ENCODE peak calls at places on chromosomes 13 and 19, in ten cellular contexts. T, N, A, O, F, X, B, Q, P and C are unnamed samples. For H3K4me1, the result is how much of the 10 kb centered on the place peaks cover.

GRCh38 chr13:109123971-109124370 is 494.6 kb downstream of the MYO16 start:
- DNase-seq in T (no peak), N (no peak), A (no peak), O (no peak), F (no peak), X (no peak), B (no peak), Q (no peak), P (no peak), C (no peak)

GRCh38 chr19:38317104-38317612 is 1.4 kb upstream of the YIF1B start:
- DNase-seq in T (no peak), N (no peak), A (no peak), O (no peak), F (peak), X (no peak), B (no peak), Q (no peak), P (no peak), C (no peak)

GRCh38 chr19:46713781-46714522 is 3.0 kb downstream of the PRKD2 start:
- DNase-seq in T (peak), N (peak), A (no peak), O (peak), F (peak), X (peak), B (peak), Q (peak), P (peak), C (peak)

GRCh38 chr19:15551183-15552004 is 43.1 kb downstream of the CYP4F22 start:
- DNase-seq in T (peak), N (peak), A (no peak), O (peak), F (peak), X (peak), B (peak), Q (no peak), P (no peak), C (no peak)

GRCh38 chr13:48043789-48044503 is 6.4 kb downstream of the NUDT15 start:
- DNase-seq in T (no peak), N (no peak), A (no peak), O (no peak), F (no peak), X (no peak), B (no peak), Q (no peak), P (no peak), C (no peak)

GRCh38 chr13:45370922-45371406 is 30.0 kb upstream of the TPT1 start:
- DNase-seq in T (peak), N (no peak), A (peak), O (peak), F (peak), X (peak), B (peak), Q (peak), P (no peak), C (peak)

GRCh38 chr19:326851-327250 is 17.7 kb downstream of the MIER2 start:
- DNase-seq in T (no peak), N (no peak), A (no peak), O (no peak), F (no peak), X (no peak), B (no peak), Q (no peak), P (no peak), C (no peak)

GRCh38 chr13:87172166-87172825 is 498.9 kb upstream of the SLITRK5 start:
- DNase-seq in T (no peak), N (no peak), A (no peak), O (no peak), F (no peak), X (no peak), B (no peak), Q (no peak), P (no peak), C (no peak)

GRCh38 chr19:7701654-7702457 is at the start of gene FCER2:
- DNase-seq in T (no peak), N (peak), A (no peak), O (no peak), F (no peak), X (no peak), B (peak), Q (no peak), P (no peak), C (no peak)

GRCh38 chr13:114067381-114067885 is 65.0 kb downstream of the RASA3 start:
- DNase-seq in T (no peak), N (no peak), A (no peak), O (no peak), F (no peak), X (no peak), B (no peak), Q (no peak), P (no peak), C (no peak)

GRCh38 chr19:2451741-2452140 is 5.0 kb downstream of the LMNB2 start:
- DNase-seq in T (no peak), N (no peak), A (no peak), O (no peak), F (no peak), X (no peak), B (no peak), Q (no peak), P (no peak), C (no peak)

GRCh38 chr19:43596842-43597461 is 557 bp downstream of the ZNF576 start:
- DNase-seq in T (no peak), N (no peak), A (no peak), O (no peak), F (no peak), X (no peak), B (no peak), Q (no peak), P (no peak), C (no peak)

GRCh38 chr13:48580185-48580803 is 47.4 kb upstream of the RCBTB2 start:
- DNase-seq in T (peak), N (peak), A (no peak), O (peak), F (peak), X (peak), B (peak), Q (peak), P (peak), C (peak)

GRCh38 chr13:45194081-45194939 is 6.5 kb downstream of the KCTD4 start:
- DNase-seq in T (no peak), N (no peak), A (peak), O (no peak), F (no peak), X (peak), B (peak), Q (no peak), P (no peak), C (peak)

GRCh38 chr13:29482504-29482903 is 113.0 kb downstream of the SLC7A1 start:
- DNase-seq in T (no peak), N (no peak), A (no peak), O (no peak), F (no peak), X (no peak), B (no peak), Q (no peak), P (no peak), C (no peak)

GRCh38 chr19:46975918-46976782 is 43.5 kb upstream of the NPAS1 start:
- DNase-seq in T (peak), N (peak), A (peak), O (peak), F (no peak), X (peak), B (peak), Q (peak), P (peak), C (peak)

GRCh38 chr13:107675847-107676550 is 539.3 kb downstream of the LIG4 start:
- DNase-seq in T (no peak), N (no peak), A (no peak), O (no peak), F (no peak), X (no peak), B (no peak), Q (no peak), P (no peak), C (no peak)

GRCh38 chr13:79631260-79631659 is 150.3 kb downstream of the NDFIP2 start:
- DNase-seq in T (no peak), N (no peak), A (no peak), O (no peak), F (no peak), X (peak), B (no peak), Q (peak), P (peak), C (no peak)

GRCh38 chr19:8257052-8257443 is 47.9 kb downstream of the CERS4 start:
- DNase-seq in T (no peak), N (no peak), A (no peak), O (no peak), F (peak), X (peak), B (no peak), Q (no peak), P (no peak), C (no peak)

GRCh38 chr19:17184381-17184841 is 30.7 kb upstream of the USE1 start:
- DNase-seq in T (no peak), N (no peak), A (no peak), O (no peak), F (no peak), X (no peak), B (peak), Q (no peak), P (no peak), C (no peak)

GRCh38 chr13:51785592-51786424 is 18.2 kb downstream of the DHRS12 start:
- DNase-seq in T (peak), N (no peak), A (no peak), O (peak), F (no peak), X (no peak), B (no peak), Q (no peak), P (no peak), C (no peak)

GRCh38 chr13:24921881-24922280 is 157.9 kb downstream of the RNF17 start:
- DNase-seq in T (no peak), N (no peak), A (no peak), O (no peak), F (no peak), X (no peak), B (no peak), Q (no peak), P (no peak), C (no peak)

GRCh38 chr13:111342716-111343115 is 22.3 kb downstream of the TEX29 start:
- DNase-seq in T (no peak), N (no peak), A (no peak), O (no peak), F (no peak), X (no peak), B (no peak), Q (peak), P (no peak), C (no peak)

GRCh38 chr13:40672310-40673060 is 6.0 kb upstream of the FOXO1 start:
- DNase-seq in T (peak), N (peak), A (no peak), O (no peak), F (peak), X (peak), B (no peak), Q (no peak), P (peak), C (no peak)

GRCh38 chr13:73741111-73741510 is 393.1 kb downstream of the KLF12 start:
- DNase-seq in T (no peak), N (no peak), A (no peak), O (no peak), F (no peak), X (no peak), B (no peak), Q (no peak), P (no peak), C (no peak)

GRCh38 chr13:107881362-107881761 is 334.0 kb downstream of the LIG4 start:
- DNase-seq in T (no peak), N (no peak), A (no peak), O (no peak), F (no peak), X (no peak), B (no peak), Q (no peak), P (no peak), C (no peak)

GRCh38 chr19:13906525-13906904 is 514 bp downstream of the CC2D1A start:
- DNase-seq in T (peak), N (peak), A (no peak), O (peak), F (no peak), X (peak), B (peak), Q (no peak), P (no peak), C (no peak)

GRCh38 chr19:40234429-40235237 is 8.1 kb upstream of the CCNP start:
- DNase-seq in T (no peak), N (no peak), A (no peak), O (no peak), F (no peak), X (no peak), B (no peak), Q (no peak), P (no peak), C (no peak)

GRCh38 chr19:56116606-56117005 is 4.5 kb downstream of the ZNF787 start:
- DNase-seq in T (no peak), N (no peak), A (no peak), O (no peak), F (no peak), X (no peak), B (no peak), Q (no peak), P (no peak), C (no peak)
- H3K4me1 ChIP-seq in T (under half), N (half or more), A (under half), O (half or more), F (under half), X (under half), B (under half), Q (under half), P (under half), C (under half)

GRCh38 chr13:27295096-27295495 is 24.5 kb downstream of the RASL11A start:
- DNase-seq in T (no peak), N (no peak), A (no peak), O (no peak), F (no peak), X (no peak), B (no peak), Q (no peak), P (no peak), C (no peak)

GRCh38 chr13:27295660-27296059 is 25.0 kb downstream of the RASL11A start:
- DNase-seq in T (no peak), N (no peak), A (no peak), O (no peak), F (no peak), X (no peak), B (no peak), Q (no peak), P (no peak), C (no peak)

GRCh38 chr13:27296496-27296895 is 25.9 kb downstream of the RASL11A start:
- DNase-seq in T (no peak), N (no peak), A (no peak), O (no peak), F (no peak), X (no peak), B (no peak), Q (no peak), P (no peak), C (no peak)

GRCh38 chr13:27300941-27301586 is 30.4 kb downstream of the RASL11A start:
- DNase-seq in T (no peak), N (no peak), A (no peak), O (no peak), F (no peak), X (no peak), B (no peak), Q (no peak), P (no peak), C (no peak)

DNA sequence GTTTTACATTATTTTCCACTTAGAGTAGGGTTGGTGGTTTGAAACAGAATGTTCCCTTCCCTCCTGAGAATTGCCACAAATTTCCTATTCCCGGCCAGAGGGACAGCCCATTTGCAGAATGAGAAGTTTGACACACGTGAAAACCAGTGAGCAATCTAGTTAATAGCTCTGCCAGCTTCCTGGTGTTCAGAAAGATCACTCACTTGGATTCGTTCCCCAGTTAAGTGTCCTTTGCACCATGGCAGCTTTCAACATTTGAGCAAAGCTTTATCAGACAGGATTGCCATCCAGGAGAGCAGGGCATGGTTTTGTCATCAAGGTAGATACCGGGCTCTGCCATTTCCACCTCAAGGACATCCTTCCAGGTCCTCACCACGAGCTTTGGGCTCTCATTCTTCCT is 28.2 kb downstream of the RASL11A start:
- DNase-seq in T (no peak), N (no peak), A (no peak), O (no peak), F (no peak), X (no peak), B (no peak), Q (no peak), P (no peak), C (no peak)
- TF ChIP-seq POLR2AphosphoS5 in T (no peak), N (no peak), A (no peak), O (no peak), F (no peak), X (no peak), B (no peak), Q (no peak), P (no peak), C (no peak)

GRCh38 chr13:44147222-44147621 is 226.4 kb upstream of the SERP2 start:
- DNase-seq in T (no peak), N (no peak), A (no peak), O (no peak), F (no peak), X (no peak), B (no peak), Q (no peak), P (no peak), C (no peak)
- H3K4me1 ChIP-seq in T (under half), N (under half), A (under half), O (under half), F (under half), X (under half), B (under half), Q (under half), P (under half), C (under half)

GRCh38 chr19:48874309-48875135 is 2.3 kb downstream of the PPP1R15A start:
- DNase-seq in T (no peak), N (no peak), A (no peak), O (peak), F (peak), X (no peak), B (peak), Q (no peak), P (no peak), C (no peak)

GRCh38 chr19:48881741-48882657 is 9.8 kb downstream of the PPP1R15A start:
- DNase-seq in T (no peak), N (no peak), A (peak), O (no peak), F (peak), X (peak), B (no peak), Q (no peak), P (no peak), C (no peak)

GRCh38 chr19:48879025-48879572 is 6.9 kb downstream of the PPP1R15A start:
- DNase-seq in T (no peak), N (no peak), A (no peak), O (no peak), F (no peak), X (no peak), B (no peak), Q (no peak), P (no peak), C (no peak)

GRCh38 chr19:48878219-48879024 is 6.2 kb downstream of the PPP1R15A start:
- DNase-seq in T (no peak), N (no peak), A (no peak), O (peak), F (peak), X (no peak), B (no peak), Q (no peak), P (no peak), C (no peak)

DNA sequence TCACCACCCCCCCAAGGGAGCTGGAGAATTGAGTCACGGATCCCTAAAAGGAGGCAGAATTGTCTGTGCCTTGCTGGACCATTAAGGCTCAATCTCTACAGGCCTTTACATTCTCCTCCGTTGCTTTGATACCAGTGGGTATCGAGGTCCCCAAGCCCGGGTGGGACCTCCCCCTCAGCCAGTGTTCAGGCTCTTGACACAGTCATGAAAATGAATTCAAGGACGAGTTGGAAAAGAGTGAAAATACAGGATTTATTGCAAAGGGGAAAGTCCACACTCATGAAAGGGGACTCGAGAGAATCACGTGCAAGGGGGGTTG is 5.6 kb downstream of the PPP1R15A start:
- DNase-seq in T (no peak), N (no peak), A (no peak), O (no peak), F (no peak), X (no peak), B (no peak), Q (no peak), P (no peak), C (no peak)
- TF ChIP-seq POLR2AphosphoS5 in T (no peak), N (no peak), A (no peak), O (no peak), F (peak), X (no peak), B (no peak), Q (no peak), P (peak), C (no peak)

DNA sequence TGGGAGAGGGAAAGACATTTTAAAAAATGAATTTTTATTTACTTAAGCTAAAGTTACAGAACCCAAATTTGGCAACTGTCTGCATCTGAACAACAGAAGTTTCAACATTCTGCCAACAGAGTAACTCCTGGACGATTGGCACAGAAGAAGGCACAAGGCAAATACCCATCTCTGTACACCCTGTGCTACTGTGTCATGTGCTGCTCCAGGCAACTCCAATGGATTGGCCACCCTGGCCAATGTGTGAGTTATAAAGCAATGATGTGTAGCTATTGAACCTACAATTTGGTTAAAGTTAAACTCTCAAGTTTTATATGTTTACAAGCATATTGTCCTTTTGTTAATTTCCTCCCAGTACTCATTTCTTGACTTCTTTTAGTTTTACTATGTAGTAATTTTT is 6.1 kb downstream of the STARD13 start:
- DNase-seq in T (no peak), N (no peak), A (no peak), O (no peak), F (no peak), X (no peak), B (peak), Q (peak), P (no peak), C (peak)
- H3K4me1 ChIP-seq in T (under half), N (half or more), A (under half), O (half or more), F (under half), X (under half), B (under half), Q (under half), P (under half), C (under half)